ENCODE peak calls at places on chromosomes 7 and 10, in ten cellular contexts. One of them, this sample, is unnamed.

GRCh38 chr10:46550795-46551700 is 5.4 kb downstream of the GPRIN2 start:
- DNase-seq in CD8-positive, alpha-beta memory T cell: no peak
- DNase-seq in ovary: peak; percentile 27
- DNase-seq in GM12865: no peak
- DNase-seq in GM23248: no peak
- DNase-seq in GM12864: no peak
- DNase-seq in tibial nerve: no peak
- DNase-seq in fibroblast of lung: no peak
- DNase-seq in uterus: peak; percentile 10
- DNase-seq in mammary epithelial cell: no peak
- DNase-seq in this sample: no peak

GRCh38 chr7:99837649-99838361 is 10.0 kb downstream of the CYP3A43 start:
- DNase-seq in ovary: no peak
- DNase-seq in GM23248: peak; percentile 23
- DNase-seq in mammary epithelial cell: peak; percentile 16
- DNase-seq in tibial nerve: no peak
- DNase-seq in GM12864: peak; percentile 4
- DNase-seq in uterus: no peak
- DNase-seq in CD8-positive, alpha-beta memory T cell: no peak
- DNase-seq in fibroblast of lung: peak; percentile 9
- DNase-seq in GM12865: peak; percentile 41
- DNase-seq in this sample: no peak

GRCh38 chr10:86261470-86261869 is 105.1 kb downstream of the GRID1 start:
- DNase-seq in tibial nerve: no peak
- DNase-seq in uterus: no peak
- DNase-seq in CD8-positive, alpha-beta memory T cell: no peak
- DNase-seq in GM12865: no peak
- DNase-seq in GM23248: no peak
- DNase-seq in ovary: no peak
- DNase-seq in fibroblast of lung: no peak
- DNase-seq in GM12864: no peak
- DNase-seq in mammary epithelial cell: no peak
- DNase-seq in this sample: no peak

GRCh38 chr7:142939226-142939910 is at the start of gene LLCFC1:
- DNase-seq in GM12864: no peak
- DNase-seq in ovary: no peak
- DNase-seq in mammary epithelial cell: no peak
- DNase-seq in uterus: no peak
- DNase-seq in fibroblast of lung: no peak
- DNase-seq in GM12865: peak; percentile 20
- DNase-seq in GM23248: no peak
- DNase-seq in CD8-positive, alpha-beta memory T cell: no peak
- DNase-seq in tibial nerve: no peak
- DNase-seq in this sample: no peak

GRCh38 chr10:115214799-115215198 is 121.6 kb downstream of the ATRNL1 start:
- DNase-seq in uterus: no peak
- DNase-seq in fibroblast of lung: no peak
- DNase-seq in tibial nerve: no peak
- DNase-seq in GM12865: no peak
- DNase-seq in GM23248: no peak
- DNase-seq in CD8-positive, alpha-beta memory T cell: no peak
- DNase-seq in mammary epithelial cell: no peak
- DNase-seq in GM12864: no peak
- DNase-seq in ovary: no peak
- DNase-seq in this sample: no peak

GRCh38 chr10:3906511-3907111 is 121.6 kb upstream of the KLF6 start:
- DNase-seq in GM12864: no peak
- DNase-seq in GM12865: no peak
- DNase-seq in ovary: peak; percentile 61
- DNase-seq in uterus: no peak
- DNase-seq in CD8-positive, alpha-beta memory T cell: no peak
- DNase-seq in GM23248: peak; percentile 78
- DNase-seq in fibroblast of lung: peak; percentile 96
- DNase-seq in tibial nerve: peak; percentile 48
- DNase-seq in mammary epithelial cell: no peak
- DNase-seq in this sample: peak; percentile 78

GRCh38 chr7:99380032-99380822 is 5.7 kb downstream of the ARPC1B start:
- DNase-seq in uterus: no peak
- DNase-seq in GM23248: peak; percentile 85
- DNase-seq in mammary epithelial cell: peak; percentile 57
- DNase-seq in ovary: no peak
- DNase-seq in tibial nerve: peak; percentile 40
- DNase-seq in GM12865: peak; percentile 90
- DNase-seq in fibroblast of lung: peak; percentile 25
- DNase-seq in CD8-positive, alpha-beta memory T cell: peak; percentile 59
- DNase-seq in GM12864: peak; percentile 89
- DNase-seq in this sample: peak; percentile 22

GRCh38 chr7:118245267-118246040 is 20.9 kb downstream of the ANKRD7 start:
- DNase-seq in fibroblast of lung: no peak
- DNase-seq in GM12865: peak; percentile 16
- DNase-seq in tibial nerve: no peak
- DNase-seq in ovary: no peak
- DNase-seq in mammary epithelial cell: no peak
- DNase-seq in GM12864: no peak
- DNase-seq in CD8-positive, alpha-beta memory T cell: no peak
- DNase-seq in GM23248: peak; percentile 0
- DNase-seq in uterus: no peak
- DNase-seq in this sample: peak; percentile 55

GRCh38 chr7:40579401-40579800 is 444.6 kb downstream of the SUGCT start:
- DNase-seq in ovary: no peak
- DNase-seq in GM12864: no peak
- DNase-seq in GM12865: no peak
- DNase-seq in mammary epithelial cell: peak; percentile 25
- DNase-seq in uterus: no peak
- DNase-seq in CD8-positive, alpha-beta memory T cell: no peak
- DNase-seq in tibial nerve: no peak
- DNase-seq in fibroblast of lung: no peak
- DNase-seq in GM23248: peak; percentile 40
- DNase-seq in this sample: peak; percentile 36

GRCh38 chr7:1227071-1227804 is 5.4 kb upstream of the UNCX start:
- DNase-seq in mammary epithelial cell: no peak
- DNase-seq in tibial nerve: no peak
- DNase-seq in GM23248: no peak
- DNase-seq in uterus: no peak
- DNase-seq in GM12864: no peak
- DNase-seq in fibroblast of lung: no peak
- DNase-seq in ovary: no peak
- DNase-seq in GM12865: no peak
- DNase-seq in CD8-positive, alpha-beta memory T cell: no peak
- DNase-seq in this sample: no peak
- H3K4me3 ChIP-seq in mammary epithelial cell: no peak overlapping the region
- H3K4me3 ChIP-seq in tibial nerve: no peak overlapping the region
- H3K4me3 ChIP-seq in GM23248: no peak overlapping the region
- H3K4me3 ChIP-seq in uterus: no peak overlapping the region
- H3K4me3 ChIP-seq in GM12864: no peak overlapping the region
- H3K4me3 ChIP-seq in fibroblast of lung: no peak overlapping the region
- H3K4me3 ChIP-seq in ovary: no peak overlapping the region
- H3K4me3 ChIP-seq in GM12865: no peak overlapping the region
- H3K4me3 ChIP-seq in CD8-positive, alpha-beta memory T cell: no peak overlapping the region
- H3K4me3 ChIP-seq in this sample: no peak overlapping the region

DNA sequence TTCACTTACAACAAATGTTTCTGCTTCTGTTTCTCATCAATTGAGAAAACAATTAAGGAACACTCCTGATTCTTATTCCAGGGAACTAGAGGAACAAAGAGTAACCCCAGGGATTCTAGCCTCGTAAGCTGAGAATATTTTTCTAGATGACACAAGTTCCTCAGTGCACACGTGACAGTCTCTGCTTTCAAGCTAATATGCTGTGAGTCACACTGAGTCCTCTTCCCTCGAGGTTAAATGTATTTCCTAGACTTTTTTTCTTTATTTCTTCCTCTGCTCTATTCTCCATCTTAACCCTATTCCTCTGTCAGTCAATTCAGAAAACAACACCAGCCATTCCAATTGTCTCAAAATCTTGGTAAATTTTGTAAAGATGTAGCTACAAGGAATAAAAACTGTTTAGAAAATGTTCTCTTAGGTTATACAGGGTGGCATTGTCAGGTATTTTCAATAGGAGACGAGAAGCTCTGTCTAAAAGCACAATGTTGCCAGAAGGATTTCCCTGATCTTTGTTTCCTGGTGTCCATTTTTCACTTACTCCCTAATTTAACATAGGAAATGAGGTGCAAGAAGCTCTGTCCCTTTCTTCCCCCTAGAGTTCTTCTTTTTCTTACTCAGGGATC is 5.8 kb upstream of the C1GALT1 start:
- DNase-seq in uterus: no peak
- DNase-seq in fibroblast of lung: peak; percentile 86
- DNase-seq in GM12864: no peak
- DNase-seq in GM12865: no peak
- DNase-seq in CD8-positive, alpha-beta memory T cell: no peak
- DNase-seq in ovary: no peak
- DNase-seq in GM23248: peak; percentile 98
- DNase-seq in mammary epithelial cell: peak; percentile 87
- DNase-seq in tibial nerve: peak; percentile 21
- DNase-seq in this sample: peak; percentile 92
- H3K4me3 ChIP-seq in uterus: no peak overlapping the region
- H3K4me3 ChIP-seq in fibroblast of lung: no peak overlapping the region
- H3K4me3 ChIP-seq in GM12864: no peak overlapping the region
- H3K4me3 ChIP-seq in GM12865: no peak overlapping the region
- H3K4me3 ChIP-seq in CD8-positive, alpha-beta memory T cell: no peak overlapping the region
- H3K4me3 ChIP-seq in ovary: no peak overlapping the region
- H3K4me3 ChIP-seq in GM23248: peak overlapping the region; percentile 56
- H3K4me3 ChIP-seq in mammary epithelial cell: peak overlapping the region; percentile 21
- H3K4me3 ChIP-seq in tibial nerve: no peak overlapping the region
- H3K4me3 ChIP-seq in this sample: no peak overlapping the region

GRCh38 chr7:95430864-95431263 is 4.0 kb downstream of the PON2 start:
- DNase-seq in uterus: no peak
- DNase-seq in fibroblast of lung: no peak
- DNase-seq in GM23248: peak; percentile 72
- DNase-seq in GM12864: no peak
- DNase-seq in CD8-positive, alpha-beta memory T cell: no peak
- DNase-seq in ovary: no peak
- DNase-seq in mammary epithelial cell: peak; percentile 87
- DNase-seq in GM12865: no peak
- DNase-seq in tibial nerve: no peak
- DNase-seq in this sample: peak; percentile 20

GRCh38 chr7:95427123-95427522 is 7.7 kb downstream of the PON2 start:
- DNase-seq in uterus: no peak
- DNase-seq in fibroblast of lung: no peak
- DNase-seq in tibial nerve: no peak
- DNase-seq in mammary epithelial cell: no peak
- DNase-seq in GM12865: no peak
- DNase-seq in CD8-positive, alpha-beta memory T cell: no peak
- DNase-seq in GM23248: no peak
- DNase-seq in GM12864: no peak
- DNase-seq in ovary: no peak
- DNase-seq in this sample: no peak

GRCh38 chr7:95432606-95433005 is 2.2 kb downstream of the PON2 start:
- DNase-seq in GM23248: no peak
- DNase-seq in mammary epithelial cell: no peak
- DNase-seq in GM12865: no peak
- DNase-seq in GM12864: no peak
- DNase-seq in tibial nerve: no peak
- DNase-seq in CD8-positive, alpha-beta memory T cell: no peak
- DNase-seq in ovary: no peak
- DNase-seq in fibroblast of lung: no peak
- DNase-seq in uterus: no peak
- DNase-seq in this sample: no peak

GRCh38 chr7:95425694-95426093 is 9.1 kb downstream of the PON2 start:
- DNase-seq in tibial nerve: no peak
- DNase-seq in ovary: no peak
- DNase-seq in GM12864: no peak
- DNase-seq in uterus: no peak
- DNase-seq in GM12865: no peak
- DNase-seq in mammary epithelial cell: no peak
- DNase-seq in fibroblast of lung: no peak
- DNase-seq in GM23248: no peak
- DNase-seq in CD8-positive, alpha-beta memory T cell: no peak
- DNase-seq in this sample: no peak

DNA sequence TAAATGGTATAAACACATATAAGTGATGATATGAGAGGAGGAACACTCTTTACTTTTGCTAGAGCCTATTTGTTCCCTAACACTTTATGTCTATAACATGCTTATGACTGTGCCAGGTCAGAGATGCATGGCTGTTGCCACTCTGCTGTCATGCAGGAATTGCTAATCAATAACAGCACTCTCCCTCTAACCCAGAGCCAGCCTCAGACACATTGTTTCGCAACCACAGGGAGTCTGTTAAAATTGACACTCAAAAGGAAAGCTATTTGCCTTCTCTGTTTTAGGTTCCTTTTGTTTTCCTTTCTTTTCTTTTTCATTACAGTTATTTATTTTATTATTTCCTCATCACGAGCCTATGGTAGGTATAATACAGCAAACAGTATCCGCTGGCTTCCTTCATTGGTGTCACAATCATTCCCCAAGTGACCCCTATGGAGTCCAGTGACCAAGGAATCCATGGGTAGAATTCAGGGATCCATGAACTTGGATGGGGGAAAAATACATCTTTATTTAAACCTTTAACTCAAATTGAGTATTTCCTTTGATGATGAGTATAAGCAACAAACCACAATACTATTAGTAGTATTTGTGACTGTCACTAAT is 6.8 kb downstream of the PON2 start:
- DNase-seq in uterus: no peak
- DNase-seq in GM12864: no peak
- DNase-seq in ovary: no peak
- DNase-seq in fibroblast of lung: no peak
- DNase-seq in CD8-positive, alpha-beta memory T cell: no peak
- DNase-seq in GM12865: no peak
- DNase-seq in GM23248: no peak
- DNase-seq in mammary epithelial cell: no peak
- DNase-seq in tibial nerve: no peak
- DNase-seq in this sample: no peak
- H3K4me3 ChIP-seq in uterus: no peak overlapping the region
- H3K4me3 ChIP-seq in GM12864: no peak overlapping the region
- H3K4me3 ChIP-seq in ovary: no peak overlapping the region
- H3K4me3 ChIP-seq in fibroblast of lung: no peak overlapping the region
- H3K4me3 ChIP-seq in CD8-positive, alpha-beta memory T cell: no peak overlapping the region
- H3K4me3 ChIP-seq in GM12865: no peak overlapping the region
- H3K4me3 ChIP-seq in GM23248: no peak overlapping the region
- H3K4me3 ChIP-seq in mammary epithelial cell: no peak overlapping the region
- H3K4me3 ChIP-seq in tibial nerve: no peak overlapping the region
- H3K4me3 ChIP-seq in this sample: no peak overlapping the region

DNA sequence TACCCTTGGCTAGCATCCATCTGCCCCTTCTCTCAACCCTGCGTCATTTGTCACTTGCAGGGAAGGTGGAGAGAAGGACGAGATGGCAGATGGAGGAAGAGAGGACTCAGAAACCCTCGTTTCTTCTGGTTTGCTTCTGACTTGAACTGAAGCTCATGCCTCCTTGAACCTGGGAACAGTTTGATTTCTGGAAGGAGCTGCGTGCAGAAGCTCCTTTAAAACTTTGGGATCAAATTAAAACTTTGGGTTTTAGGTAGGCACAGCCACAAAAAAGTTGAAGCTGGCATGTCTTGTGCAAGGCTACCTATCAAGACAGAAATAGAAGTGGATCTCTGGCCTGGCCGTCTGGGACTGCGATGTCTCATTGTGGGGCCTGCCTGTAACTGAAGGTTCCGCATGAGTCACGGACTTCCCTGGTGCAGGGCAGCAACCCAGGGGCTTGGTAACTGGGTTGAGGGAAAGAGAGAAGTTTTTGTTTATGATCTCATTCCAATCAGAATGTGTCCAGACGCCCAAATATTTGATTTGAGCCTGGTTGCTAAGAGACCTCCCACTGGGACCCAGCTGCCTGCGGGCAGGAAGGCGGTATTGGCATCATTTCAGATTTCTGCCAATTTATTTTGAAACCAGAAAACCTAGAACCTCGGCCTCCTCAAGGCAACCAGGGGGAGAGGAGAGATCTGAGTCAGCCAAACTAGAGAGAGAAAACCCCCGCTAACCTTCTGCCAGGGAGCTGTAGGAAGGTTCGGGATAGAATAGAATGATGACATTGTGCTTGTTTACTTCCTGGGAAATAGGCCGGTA is 15.8 kb upstream of the CAMK1D start:
- DNase-seq in tibial nerve: peak; percentile 50
- DNase-seq in CD8-positive, alpha-beta memory T cell: no peak
- DNase-seq in uterus: peak; percentile 52
- DNase-seq in GM12865: peak; percentile 83
- DNase-seq in ovary: peak; percentile 40
- DNase-seq in GM12864: no peak
- DNase-seq in fibroblast of lung: peak; percentile 92
- DNase-seq in GM23248: peak; percentile 98
- DNase-seq in mammary epithelial cell: peak; percentile 98
- DNase-seq in this sample: peak; percentile 99
- H3K4me3 ChIP-seq in tibial nerve: no peak overlapping the region
- H3K4me3 ChIP-seq in CD8-positive, alpha-beta memory T cell: no peak overlapping the region
- H3K4me3 ChIP-seq in uterus: no peak overlapping the region
- H3K4me3 ChIP-seq in GM12865: peak overlapping the region; percentile 17
- H3K4me3 ChIP-seq in ovary: no peak overlapping the region
- H3K4me3 ChIP-seq in GM12864: no peak overlapping the region
- H3K4me3 ChIP-seq in fibroblast of lung: no peak overlapping the region
- H3K4me3 ChIP-seq in GM23248: peak overlapping the region; percentile 54
- H3K4me3 ChIP-seq in mammary epithelial cell: no peak overlapping the region
- H3K4me3 ChIP-seq in this sample: no peak overlapping the region